ENCODE peak calls at places on chromosomes 13 and 19, in nine cellular contexts. X, B, W, Y, O, S, U, N and G are unnamed samples.
A peak's percentile ranks its signal among the peaks of the same experiment; 100 is the strongest.

GRCh38 chr13:101127741-101128353 is 288.5 kb downstream of the NALCN start:
- DNase-seq in B (no peak), X (no peak), O (peak; percentile 55), S (no peak), Y (no peak), W (no peak), U (peak; percentile 30), N (no peak), G (no peak)

GRCh38 chr19:44684892-44685847 is 13.8 kb upstream of the CEACAM16 start:
- DNase-seq in O (no peak), Y (no peak), X (peak; percentile 65), S (peak; percentile 66), U (no peak), N (peak; percentile 63), B (no peak), W (no peak), G (peak; percentile 29)

GRCh38 chr13:104831823-104832222 is 1703.6 kb downstream of the EFNB2 start:
- DNase-seq in W (no peak), B (no peak), N (no peak), U (peak; percentile 10), Y (no peak), X (no peak), O (no peak), S (no peak), G (no peak)

GRCh38 chr13:39016789-39017188 is 21.1 kb downstream of the PROSER1 start:
- DNase-seq in W (no peak), X (no peak), O (no peak), N (no peak), B (no peak), Y (no peak), U (peak; percentile 5), S (no peak), G (no peak)

GRCh38 chr13:44576396-44577235 is 486 bp upstream of the TSC22D1 start:
- DNase-seq in N (no peak), B (no peak), U (peak; percentile 63), X (no peak), S (no peak), O (no peak), Y (peak; percentile 8), W (no peak), G (no peak)

GRCh38 chr13:21911916-21912315 is 241.0 kb downstream of the FGF9 start:
- DNase-seq in S (no peak), W (no peak), U (no peak), X (no peak), O (no peak), Y (no peak), B (no peak), N (no peak), G (no peak)

GRCh38 chr19:16882146-16882545 is 6.7 kb upstream of the F2RL3 start:
- DNase-seq in N (no peak), O (no peak), Y (no peak), U (no peak), S (no peak), X (no peak), W (no peak), B (no peak), G (no peak)

GRCh38 chr19:13181747-13182388 is 31.7 kb downstream of the IER2 start:
- DNase-seq in O (no peak), B (peak; percentile 43), U (no peak), Y (no peak), N (no peak), X (no peak), S (peak; percentile 86), W (peak; percentile 67), G (peak; percentile 61)